ENCODE peak calls at places on chromosome 18, in six cellular contexts. R, V, N, B, Q and Z are unnamed samples.

GRCh38 chr18:31721596-31721995 is 37.2 kb upstream of the B4GALT6 start:
- DNase-seq in R (no peak), Q (peak; percentile 3), N (no peak), V (no peak), B (no peak), Z (no peak)

GRCh38 chr18:29979884-29980283 is 1062.7 kb downstream of the DSC3 start:
- DNase-seq in B (no peak), Q (no peak), V (no peak), N (no peak), R (no peak), Z (peak; percentile 5)

GRCh38 chr18:8982416-8983183 is 119.9 kb upstream of the NDUFV2 start:
- DNase-seq in Q (peak; percentile 82), V (no peak), B (no peak), N (no peak), R (no peak), Z (peak; percentile 75)

GRCh38 chr18:29874519-29875098 is 1167.9 kb downstream of the DSC3 start:
- DNase-seq in B (no peak), V (no peak), N (no peak), Q (peak; percentile 39), R (no peak), Z (peak; percentile 46)

GRCh38 chr18:47036298-47036874 is 965 bp upstream of the ELOA2 start:
- DNase-seq in Q (peak; percentile 17), V (no peak), B (no peak), R (no peak), N (no peak), Z (peak; percentile 37)

GRCh38 chr18:5868218-5868904 is 27.0 kb downstream of the TMEM200C start:
- DNase-seq in R (no peak), V (peak; percentile 63), N (no peak), B (peak; percentile 56), Q (peak; percentile 76), Z (peak; percentile 94)

GRCh38 chr18:7272268-7273049 is 41.6 kb downstream of the LRRC30 start:
- DNase-seq in B (peak; percentile 72), V (peak; percentile 61), N (no peak), Q (peak; percentile 70), R (no peak), Z (peak; percentile 84)

GRCh38 chr18:45167109-45167551 is 448.1 kb upstream of the SLC14A2 start:
- DNase-seq in V (no peak), B (no peak), Q (peak; percentile 69), R (no peak), N (no peak), Z (peak; percentile 12)

GRCh38 chr18:5309888-5310470 is 14.5 kb upstream of the ZBTB14 start:
- DNase-seq in N (no peak), Q (no peak), V (no peak), B (no peak), R (no peak), Z (no peak)

GRCh38 chr18:61602836-61603235 is 269.6 kb downstream of the CDH20 start:
- DNase-seq in R (no peak), V (no peak), Q (peak; percentile 31), N (no peak), B (no peak), Z (no peak)

GRCh38 chr18:63363951-63364350 is 3.1 kb downstream of the KDSR start:
- DNase-seq in Q (no peak), V (no peak), B (no peak), R (no peak), N (no peak), Z (no peak)

GRCh38 chr18:12811191-12811950 is 72.7 kb downstream of the PTPN2 start:
- DNase-seq in N (no peak), R (no peak), Q (no peak), V (no peak), B (no peak), Z (no peak)

GRCh38 chr18:54968807-54969206 is 9.5 kb upstream of the CCDC68 start:
- DNase-seq in R (no peak), Q (no peak), N (no peak), V (no peak), B (no peak), Z (no peak)

GRCh38 chr18:41713969-41714700 is 240.9 kb upstream of the PIK3C3 start:
- DNase-seq in R (no peak), B (no peak), N (no peak), Q (no peak), V (no peak), Z (no peak)

GRCh38 chr18:57976230-57976773 is 67.7 kb upstream of the NEDD4L start:
- DNase-seq in R (no peak), V (no peak), Q (no peak), N (no peak), B (no peak), Z (no peak)
- H3K27ac ChIP-seq in R (no peak overlapping the region), V (no peak overlapping the region), Q (no peak overlapping the region), N (no peak overlapping the region), B (no peak overlapping the region), Z (no peak overlapping the region)

GRCh38 chr18:48649231-48649630 is 110.4 kb downstream of the CTIF start:
- DNase-seq in R (peak; percentile 70), B (no peak), N (no peak), V (no peak), Q (no peak), Z (peak; percentile 58)
- H3K27ac ChIP-seq in R (no peak overlapping the region), B (no peak overlapping the region), N (no peak overlapping the region), V (no peak overlapping the region), Q (no peak overlapping the region), Z (no peak overlapping the region)

GRCh38 chr18:25284861-25285574 is 66.9 kb downstream of the ZNF521 start:
- DNase-seq in B (peak; percentile 32), R (no peak), Q (peak; percentile 28), N (no peak), V (peak; percentile 36), Z (no peak)
- H3K27ac ChIP-seq in B (peak overlapping the region; percentile 63), R (peak overlapping the region; percentile 66), Q (peak overlapping the region; percentile 21), N (peak overlapping the region; percentile 12), V (no peak overlapping the region), Z (no peak overlapping the region)

GRCh38 chr18:51537487-51537886 is 340.0 kb upstream of the MEX3C start:
- DNase-seq in Q (peak; percentile 8), V (no peak), B (peak; percentile 25), N (no peak), R (no peak), Z (peak; percentile 82)
- H3K27ac ChIP-seq in Q (no peak overlapping the region), V (no peak overlapping the region), B (no peak overlapping the region), N (no peak overlapping the region), R (no peak overlapping the region), Z (no peak overlapping the region)

GRCh38 chr18:35547008-35547605 is 34.4 kb upstream of the GALNT1 start:
- DNase-seq in V (no peak), N (no peak), R (no peak), Q (no peak), B (no peak), Z (no peak)

GRCh38 chr18:35542356-35542755 is 39.2 kb upstream of the GALNT1 start:
- DNase-seq in N (no peak), V (no peak), R (no peak), B (no peak), Q (no peak), Z (no peak)
- H3K27ac ChIP-seq in N (no peak overlapping the region), V (no peak overlapping the region), R (no peak overlapping the region), B (no peak overlapping the region), Q (no peak overlapping the region), Z (no peak overlapping the region)